ENCODE peak calls at places on chromosomes 4 and X, in five cellular contexts. S is lung, G is fibroblast of mammary gland, W is AG10803, H is B cell. Y is an unnamed sample.
A peak's percentile ranks its signal among the peaks of the same experiment; 100 is the strongest.

GRCh38 chrX:42524374-42524773 is 253.6 kb downstream of the PPP1R2C start:
- DNase-seq in S (no peak), G (peak; percentile 53), W (peak; percentile 74), H (no peak), Y (peak; percentile 12)

GRCh38 chr4:98572697-98573096 is 85.7 kb downstream of the TSPAN5 start:
- DNase-seq in G (no peak), H (no peak), S (no peak), W (no peak), Y (no peak)

GRCh38 chr4:64146030-64146429 is 263.2 kb downstream of the TECRL start:
- DNase-seq in G (no peak), H (no peak), S (no peak), W (no peak), Y (no peak)

GRCh38 chr4:32826169-32826568 is 2106.0 kb downstream of the PCDH7 start:
- DNase-seq in G (peak; percentile 16), W (no peak), H (no peak), S (no peak), Y (no peak)

GRCh38 chr4:146643812-146644401 is 5.2 kb downstream of the POU4F2 start:
- DNase-seq in W (no peak), G (peak; percentile 35), H (no peak), S (no peak), Y (peak; percentile 40)

GRCh38 chr4:56995525-56995924 is 16.8 kb downstream of the POLR2B start:
- DNase-seq in H (no peak), G (peak; percentile 97), W (peak; percentile 94), S (peak; percentile 41), Y (peak; percentile 99)

GRCh38 chr4:170004656-170005250 is 21.4 kb downstream of the MFAP3L start:
- DNase-seq in G (peak; percentile 31), S (no peak), W (peak; percentile 20), H (no peak), Y (peak; percentile 24)

GRCh38 chr4:172982151-172982590 is 186.4 kb upstream of the GALNT7 start:
- DNase-seq in S (no peak), G (peak; percentile 97), W (peak; percentile 35), H (no peak), Y (peak; percentile 92)

GRCh38 chr4:159047478-159048165 is 55.3 kb upstream of the RAPGEF2 start:
- DNase-seq in S (no peak), W (no peak), G (peak; percentile 8), H (no peak), Y (peak; percentile 79)

GRCh38 chr4:7570156-7570778 is 135.5 kb upstream of the PSAPL1 start:
- DNase-seq in G (no peak), H (no peak), S (no peak), W (no peak), Y (no peak)

GRCh38 chrX:63713510-63713909 is 71.5 kb downstream of the ARHGEF9 start:
- DNase-seq in H (no peak), G (peak; percentile 2), S (peak; percentile 63), W (peak; percentile 52), Y (peak; percentile 9)

GRCh38 chrX:148135738-148136137 is 154.6 kb downstream of the FMR1NB start:
- DNase-seq in G (peak; percentile 45), W (peak; percentile 49), S (no peak), H (no peak), Y (peak; percentile 58)

GRCh38 chr4:142350886-142351285 is 495.2 kb downstream of the INPP4B start:
- DNase-seq in H (no peak), S (no peak), G (no peak), W (peak; percentile 67), Y (peak; percentile 80)

GRCh38 chr4:13432453-13432852 is 51.7 kb downstream of the RAB28 start:
- DNase-seq in W (no peak), S (no peak), H (no peak), G (no peak), Y (no peak)

GRCh38 chr4:2834001-2834921 is 9.4 kb upstream of the ADD1 start:
- DNase-seq in G (no peak), H (peak; percentile 39), W (no peak), S (no peak), Y (no peak)

GRCh38 chr4:143296397-143297067 is 40.1 kb upstream of the GAB1 start:
- DNase-seq in S (no peak), W (no peak), H (no peak), G (no peak), Y (no peak)

GRCh38 chr4:108965472-108966076 is 202.7 kb upstream of the ETNPPL start:
- DNase-seq in G (no peak), W (no peak), H (no peak), S (no peak), Y (no peak)

GRCh38 chr4:128525939-128526630 is 238.5 kb upstream of the PGRMC2 start:
- DNase-seq in H (no peak), W (peak; percentile 68), S (no peak), G (peak; percentile 62), Y (peak; percentile 66)

GRCh38 chrX:48649109-48649508 is 34.5 kb upstream of the WAS start:
- DNase-seq in G (peak; percentile 17), W (no peak), H (no peak), S (no peak), Y (no peak)

GRCh38 chrX:55486736-55487135 is 2.9 kb downstream of the USP51 start:
- DNase-seq in S (no peak), W (peak; percentile 32), G (no peak), H (no peak), Y (peak; percentile 28)

GRCh38 chr4:138275216-138275615 is 33.1 kb upstream of the SLC7A11 start:
- DNase-seq in S (no peak), W (peak; percentile 28), G (no peak), H (no peak), Y (no peak)

GRCh38 chr4:87092389-87093141 is 127.9 kb downstream of the KLHL8 start:
- DNase-seq in W (peak; percentile 68), H (peak; percentile 58), G (peak; percentile 93), S (peak; percentile 83), Y (peak; percentile 88)

GRCh38 chrX:136211766-136212556 is 39.2 kb downstream of the MAP7D3 start:
- DNase-seq in S (no peak), H (no peak), W (no peak), G (no peak), Y (no peak)

GRCh38 chr4:174467107-174467506 is 55.2 kb downstream of the HPGD start:
- DNase-seq in H (no peak), W (no peak), S (no peak), G (peak; percentile 38), Y (peak; percentile 33)

GRCh38 chr4:87313756-87314155 is 8.9 kb downstream of the HSD17B13 start:
- DNase-seq in S (no peak), W (no peak), G (no peak), H (no peak), Y (peak; percentile 54)

GRCh38 chrX:119218198-119218597 is 17.9 kb upstream of the PGRMC1 start:
- DNase-seq in H (no peak), S (no peak), G (peak; percentile 42), W (no peak), Y (peak; percentile 45)

GRCh38 chrX:71996826-71997225 is 86.2 kb downstream of the NHSL2 start:
- DNase-seq in S (no peak), G (peak; percentile 65), W (peak; percentile 46), H (no peak), Y (peak; percentile 79)

GRCh38 chr4:88135362-88135663 is 23.1 kb downstream of the ABCG2 start:
- DNase-seq in W (no peak), G (no peak), S (no peak), H (no peak), Y (no peak)

GRCh38 chr4:174681723-174682300 is 147.2 kb downstream of the GLRA3 start:
- DNase-seq in S (no peak), W (no peak), H (no peak), G (peak; percentile 55), Y (peak; percentile 65)

GRCh38 chr4:67922697-67923096 is 38.9 kb upstream of the TMPRSS11D start:
- DNase-seq in S (no peak), H (no peak), W (peak; percentile 11), G (peak; percentile 76), Y (peak; percentile 29)

GRCh38 chrX:40420899-40421729 is 159.7 kb upstream of the ATP6AP2 start:
- DNase-seq in S (no peak), H (no peak), W (peak; percentile 10), G (no peak), Y (peak; percentile 6)

GRCh38 chrX:134570899-134571298 is 87.4 kb downstream of the PLAC1 start:
- DNase-seq in G (no peak), S (no peak), W (no peak), H (no peak), Y (no peak)

GRCh38 chr4:69640289-69640688 is 847 bp upstream of the UGT2A2 start:
- DNase-seq in G (no peak), S (no peak), W (no peak), H (no peak), Y (no peak)

GRCh38 chrX:14936561-14936960 is 63.3 kb downstream of the MOSPD2 start:
- DNase-seq in S (no peak), W (peak; percentile 72), G (peak; percentile 73), H (no peak), Y (peak; percentile 62)

GRCh38 chrX:111431007-111431406 is 19.0 kb upstream of the DCX start:
- DNase-seq in W (no peak), S (no peak), G (no peak), H (no peak), Y (no peak)

GRCh38 chrX:152817082-152817744 is 13.3 kb downstream of the CETN2 start:
- DNase-seq in W (peak; percentile 37), H (no peak), G (peak; percentile 53), S (no peak), Y (peak; percentile 60)
- TF ChIP-seq CTCF in W (peak; percentile 59), H (no peak), G (peak; percentile 61), S (no peak), Y (peak; percentile 60)

GRCh38 chrX:140050906-140051305 is 85.6 kb upstream of the CXorf66 start:
- DNase-seq in W (peak; percentile 5), S (no peak), G (peak; percentile 20), H (no peak), Y (peak; percentile 28)
- TF ChIP-seq CTCF in W (peak; percentile 35), S (no peak), G (peak; percentile 39), H (peak; percentile 10), Y (peak; percentile 30)

DNA sequence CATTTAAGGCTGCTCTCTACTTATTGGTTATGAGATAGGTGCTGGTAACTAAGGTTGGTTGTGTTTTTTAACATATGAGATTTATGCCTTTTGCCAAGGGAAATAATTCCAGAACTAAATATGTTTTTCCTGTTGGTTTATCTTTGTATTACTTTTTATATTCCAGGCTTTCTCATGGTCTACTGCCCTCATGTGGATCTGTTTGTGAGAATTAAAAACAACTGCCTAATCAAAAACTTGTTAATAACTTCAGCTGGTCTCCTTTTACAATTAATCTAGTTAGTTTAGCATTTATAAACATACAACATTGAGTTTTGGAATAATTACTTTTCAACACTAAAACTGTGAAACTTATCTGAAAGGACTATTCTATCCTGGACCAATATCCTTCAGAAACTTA is 1208.3 kb downstream of the ADGRL3 start:
- DNase-seq in S (no peak), H (no peak), W (no peak), G (no peak), Y (no peak)
- TF ChIP-seq CTCF in S (no peak), H (no peak), W (no peak), G (no peak), Y (no peak)

GRCh38 chr4:1714303-1715001 is 2.3 kb upstream of the SLBP start:
- DNase-seq in S (no peak), H (no peak), W (no peak), G (peak; percentile 24), Y (no peak)
- TF ChIP-seq CTCF in S (no peak), H (no peak), W (no peak), G (no peak), Y (no peak)

DNA sequence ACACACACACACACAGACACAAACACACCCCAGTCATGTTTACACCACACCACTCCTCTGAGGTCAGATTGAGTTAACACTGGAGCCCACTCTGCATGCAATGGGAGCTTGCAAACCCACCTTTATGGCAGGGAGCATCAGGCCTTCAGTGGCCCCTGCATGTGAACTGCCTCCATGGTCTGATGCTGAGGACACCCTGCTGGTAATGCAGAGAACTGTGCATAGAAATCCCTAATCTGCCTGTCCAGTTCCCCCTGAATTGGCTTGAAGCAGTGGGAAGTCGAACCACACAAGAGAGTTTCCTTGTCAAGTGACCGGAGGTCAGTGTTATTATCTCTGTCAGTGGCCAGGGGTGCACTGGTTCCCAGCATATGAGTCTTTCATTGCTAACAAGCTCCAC is 59.8 kb downstream of the ANOS1 start:
- DNase-seq in G (no peak), S (no peak), H (no peak), W (no peak), Y (no peak)
- TF ChIP-seq CTCF in G (no peak), S (no peak), H (no peak), W (no peak), Y (no peak)